ENCODE peak calls at places on chromosomes 7 and 10, in five cellular contexts. O is fibroblast of lung, M is bronchial epithelial cell, R is IMR-90, K is heart left ventricle. E is an unnamed sample. For H3K36me3, the result is how much of the 10 kb centered on the place peaks cover.

GRCh38 chr7:82050792-82051191 is 280.9 kb upstream of the HGF start:
- DNase-seq in O (peak), M (peak), K (no peak), R (peak), E (no peak)

GRCh38 chr7:47088329-47089067 is 493.4 kb downstream of the TNS3 start:
- DNase-seq in O (peak), K (peak), M (peak), R (peak), E (peak)

GRCh38 chr10:21368022-21368582 is 157.4 kb downstream of the SKIDA1 start:
- DNase-seq in O (peak), K (no peak), R (no peak), M (no peak), E (no peak)

GRCh38 chr7:16644987-16645592 is 464 bp downstream of the ANKMY2 start:
- DNase-seq in R (no peak), M (no peak), O (peak), K (peak), E (peak)

GRCh38 chr7:121714559-121715303 is 158.2 kb upstream of the PTPRZ1 start:
- DNase-seq in O (no peak), M (no peak), K (no peak), R (no peak), E (no peak)

GRCh38 chr7:77497079-77497478 is 40.0 kb upstream of the PTPN12 start:
- DNase-seq in R (no peak), M (no peak), O (no peak), K (no peak), E (no peak)

GRCh38 chr7:41886257-41886905 is 183.5 kb upstream of the INHBA start:
- DNase-seq in R (peak), O (peak), M (peak), K (no peak), E (no peak)

GRCh38 chr7:55366461-55367138 is 1.5 kb downstream of the LANCL2 start:
- DNase-seq in R (no peak), M (no peak), K (no peak), O (no peak), E (no peak)

GRCh38 chr7:99010281-99010680 is 131.9 kb downstream of the TRRAP start:
- DNase-seq in O (no peak), M (no peak), R (no peak), K (no peak), E (no peak)
- H3K36me3 ChIP-seq in O (under half), M (under half), R (half or more), K (half or more), E (half or more)

GRCh38 chr7:1735806-1736468 is 65.9 kb downstream of the ELFN1 start:
- DNase-seq in O (no peak), R (no peak), M (no peak), K (no peak), E (no peak)

GRCh38 chr7:1735262-1735661 is 65.2 kb downstream of the ELFN1 start:
- DNase-seq in O (no peak), K (no peak), R (no peak), M (no peak), E (no peak)

GRCh38 chr7:1736826-1737225 is 66.7 kb downstream of the ELFN1 start:
- DNase-seq in R (no peak), M (no peak), O (no peak), K (no peak), E (no peak)

GRCh38 chr7:1737523-1737922 is 67.4 kb downstream of the ELFN1 start:
- DNase-seq in K (no peak), M (no peak), R (no peak), O (no peak), E (no peak)

GRCh38 chr7:1736469-1736817 is 66.4 kb downstream of the ELFN1 start:
- DNase-seq in O (no peak), M (no peak), R (no peak), K (no peak), E (no peak)
- TF ChIP-seq CTCF in O (no peak), M (no peak), R (no peak), K (no peak), E (no peak)

GRCh38 chr10:35056686-35057085 is 33.5 kb downstream of the CUL2 start:
- DNase-seq in R (no peak), M (no peak), O (no peak), K (no peak), E (no peak)
- H3K36me3 ChIP-seq in R (under half), M (under half), O (under half), K (half or more), E (under half)

GRCh38 chr10:72316748-72317435 is 37.8 kb downstream of the DNAJB12 start:
- DNase-seq in M (no peak), K (peak), O (no peak), R (no peak), E (peak)
- TF ChIP-seq CTCF in M (no peak), K (no peak), O (no peak), R (no peak), E (no peak)

GRCh38 chr7:66639773-66640172 is 11.1 kb downstream of the KCTD7 start:
- DNase-seq in K (no peak), M (no peak), O (no peak), R (no peak), E (no peak)
- H3K36me3 ChIP-seq in K (half or more), M (under half), O (under half), R (half or more), E (half or more)

DNA sequence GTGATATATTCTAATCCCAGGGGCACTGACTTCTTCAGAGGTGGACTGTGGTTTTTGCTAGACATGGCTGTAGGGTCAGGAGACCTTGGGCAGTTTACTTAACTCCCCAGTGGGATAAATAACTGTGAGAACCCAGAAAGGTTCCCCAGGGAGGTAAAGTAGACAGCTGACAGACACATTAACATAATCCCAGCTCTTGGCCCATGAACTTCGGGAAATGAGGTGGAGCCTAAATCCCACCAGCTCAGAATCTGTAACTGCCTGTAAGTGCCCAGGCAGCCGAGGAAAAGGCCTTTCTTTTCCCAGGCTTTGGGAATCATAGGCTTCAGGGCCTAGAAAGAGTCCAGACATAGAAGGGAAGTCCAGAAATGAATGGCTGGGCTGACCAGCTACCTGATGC is 106.0 kb downstream of the LRRC18 start:
- DNase-seq in O (no peak), K (no peak), R (no peak), M (no peak), E (no peak)
- TF ChIP-seq CTCF in O (no peak), K (no peak), R (no peak), M (no peak), E (no peak)

GRCh38 chr7:70787772-70788171 is 344.2 kb upstream of the GALNT17 start:
- DNase-seq in M (no peak), R (no peak), O (no peak), K (no peak), E (no peak)
- H3K36me3 ChIP-seq in M (under half), R (under half), O (under half), K (half or more), E (under half)

GRCh38 chr10:14385591-14386201 is 55.0 kb upstream of the FRMD4A start:
- DNase-seq in O (no peak), M (no peak), R (peak), K (no peak), E (no peak)
- TF ChIP-seq CTCF in O (no peak), M (no peak), R (no peak), K (no peak), E (no peak)

GRCh38 chr7:98185101-98185500 is 26.1 kb upstream of the BHLHA15 start:
- DNase-seq in R (no peak), K (no peak), M (no peak), O (no peak), E (no peak)

GRCh38 chr7:98186452-98187137 is 24.6 kb upstream of the BHLHA15 start:
- DNase-seq in R (peak), O (peak), M (peak), K (no peak), E (no peak)

GRCh38 chr7:98189559-98189958 is 21.7 kb upstream of the BHLHA15 start:
- DNase-seq in K (no peak), O (no peak), M (no peak), R (no peak), E (no peak)

GRCh38 chr7:98191668-98192431 is 19.4 kb upstream of the BHLHA15 start:
- DNase-seq in R (no peak), K (no peak), M (no peak), O (no peak), E (no peak)

DNA sequence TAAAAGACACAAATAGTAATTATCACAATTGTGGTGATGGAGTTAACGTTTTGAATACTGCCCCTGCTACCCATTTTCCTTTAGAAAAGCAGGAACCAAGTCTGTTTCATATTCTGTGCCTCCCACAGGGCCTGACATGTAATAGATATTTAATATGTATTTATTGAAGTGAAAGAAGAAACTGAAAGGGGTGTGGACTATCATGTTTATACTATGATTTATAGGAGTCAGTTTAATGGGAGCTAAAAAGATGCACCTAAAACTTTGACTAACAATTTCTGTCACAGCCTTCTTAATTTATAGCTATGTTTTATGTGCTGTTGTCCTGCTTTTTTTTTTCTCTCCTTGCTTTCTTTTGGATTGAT is 24.1 kb upstream of the BHLHA15 start:
- DNase-seq in O (no peak), K (no peak), R (no peak), M (no peak), E (no peak)
- H3K36me3 ChIP-seq in O (under half), K (under half), R (under half), M (under half), E (under half)